ENCODE peak calls at places on chromosome 5, in ten cellular contexts. T is NCI-H1417; M is AG10803; S is aorta; G is epithelial cell of esophagus; B is uterus; X is activated CD8-positive, alpha-beta T cell treated with anti-CD3 and anti-CD28 coated beads, Interleukin-2, amount 10 ng/mL, durations not matched to agents 7 days and 5 days; V is stimulated activated CD4-positive, alpha-beta T cell treated with anti-CD3 and anti-CD28 coated beads, Interleukin-15, amount 100 ng/mL, for 24 hours; R is Kasumi-1; O is HFF-Myc. E is an unnamed sample.

GRCh38 chr5:65624025-65624569 is at the start of gene TRIM23:
- DNase-seq in T (peak), M (peak), S (peak), G (peak), B (peak), X (peak), V (peak), R (peak), O (peak), E (peak)

GRCh38 chr5:172691886-172692285 is 50.8 kb downstream of the NEURL1B start:
- DNase-seq in T (no peak), M (no peak), S (peak), G (no peak), B (no peak), X (no peak), V (no peak), R (no peak), O (no peak), E (no peak)

GRCh38 chr5:139725073-139725830 is 70.4 kb upstream of the PSD2 start:
- DNase-seq in T (no peak), M (peak), S (peak), G (no peak), B (peak), X (no peak), V (no peak), R (no peak), O (peak), E (peak)

GRCh38 chr5:125065736-125066135 is 319.3 kb upstream of the ZNF608 start:
- DNase-seq in T (no peak), M (no peak), S (no peak), G (no peak), B (no peak), X (no peak), V (no peak), R (no peak), O (no peak), E (no peak)

GRCh38 chr5:160651682-160652645 is 200.0 kb downstream of the ATP10B start:
- DNase-seq in T (peak), M (no peak), S (no peak), G (no peak), B (no peak), X (no peak), V (no peak), R (no peak), O (no peak), E (no peak)

GRCh38 chr5:159332800-159333563 is 2.7 kb upstream of the IL12B start:
- DNase-seq in T (no peak), M (no peak), S (no peak), G (no peak), B (no peak), X (no peak), V (no peak), R (no peak), O (no peak), E (no peak)

GRCh38 chr5:136811551-136811950 is 446.2 kb upstream of the TRPC7 start:
- DNase-seq in T (no peak), M (peak), S (no peak), G (peak), B (no peak), X (no peak), V (no peak), R (no peak), O (peak), E (peak)

GRCh38 chr5:40797273-40798011 is 732 bp downstream of the PRKAA1 start:
- DNase-seq in T (peak), M (peak), S (peak), G (peak), B (peak), X (peak), V (peak), R (peak), O (peak), E (peak)

GRCh38 chr5:120436996-120437395 is 27.1 kb upstream of the PRR16 start:
- DNase-seq in T (no peak), M (peak), S (no peak), G (no peak), B (no peak), X (no peak), V (no peak), R (no peak), O (no peak), E (peak)

GRCh38 chr5:139482050-139482889 is at the start of gene STING1:
- DNase-seq in T (peak), M (peak), S (peak), G (peak), B (peak), X (peak), V (peak), R (peak), O (peak), E (peak)

GRCh38 chr5:147485046-147485445 is 24.8 kb downstream of the DPYSL3 start:
- DNase-seq in T (no peak), M (peak), S (no peak), G (no peak), B (no peak), X (no peak), V (no peak), R (no peak), O (no peak), E (peak)

GRCh38 chr5:31113101-31113500 is 80.4 kb upstream of the CDH6 start:
- DNase-seq in T (no peak), M (peak), S (no peak), G (peak), B (no peak), X (no peak), V (no peak), R (no peak), O (no peak), E (peak)

GRCh38 chr5:77632526-77633268 is 5.8 kb downstream of the OTP start:
- DNase-seq in T (peak), M (no peak), S (no peak), G (peak), B (no peak), X (no peak), V (no peak), R (no peak), O (no peak), E (no peak)

GRCh38 chr5:56523779-56524178 is 290.6 kb upstream of the ANKRD55 start:
- DNase-seq in T (no peak), M (no peak), S (no peak), G (no peak), B (no peak), X (no peak), V (no peak), R (no peak), O (no peak), E (no peak)

GRCh38 chr5:115179068-115179958 is 9.6 kb upstream of the TRIM36 start:
- DNase-seq in T (no peak), M (no peak), S (peak), G (peak), B (peak), X (no peak), V (peak), R (no peak), O (no peak), E (no peak)

GRCh38 chr5:160357861-160358411 is 12.5 kb downstream of the C1QTNF2 start:
- DNase-seq in T (no peak), M (peak), S (no peak), G (no peak), B (peak), X (no peak), V (no peak), R (no peak), O (no peak), E (no peak)

GRCh38 chr5:126119894-126120442 is 303.2 kb upstream of the GRAMD2B start:
- DNase-seq in T (no peak), M (no peak), S (no peak), G (no peak), B (no peak), X (no peak), V (no peak), R (no peak), O (no peak), E (no peak)

GRCh38 chr5:77984587-77984986 is 208.4 kb upstream of the TBCA start:
- DNase-seq in T (peak), M (no peak), S (no peak), G (no peak), B (no peak), X (no peak), V (no peak), R (no peak), O (no peak), E (no peak)

GRCh38 chr5:172005708-172006377 is 595 bp downstream of the FBXW11 start:
- DNase-seq in T (peak), M (peak), S (peak), G (peak), B (peak), X (peak), V (peak), R (peak), O (no peak), E (peak)

GRCh38 chr5:58019614-58020013 is 440.3 kb downstream of the PLK2 start:
- DNase-seq in T (no peak), M (peak), S (peak), G (no peak), B (peak), X (no peak), V (no peak), R (no peak), O (no peak), E (no peak)

GRCh38 chr5:119032653-119033052 is 38.2 kb upstream of the DMXL1 start:
- DNase-seq in T (no peak), M (no peak), S (no peak), G (no peak), B (no peak), X (no peak), V (no peak), R (peak), O (no peak), E (no peak)

GRCh38 chr5:66252849-66253248 is 108.7 kb downstream of the SREK1 start:
- DNase-seq in T (no peak), M (no peak), S (no peak), G (no peak), B (no peak), X (no peak), V (no peak), R (no peak), O (no peak), E (no peak)

GRCh38 chr5:72015103-72015548 is 92.1 kb upstream of the MAP1B start:
- DNase-seq in T (peak), M (peak), S (no peak), G (peak), B (no peak), X (no peak), V (peak), R (no peak), O (peak), E (peak)

GRCh38 chr5:151338734-151339133 is 8.6 kb downstream of the SLC36A2 start:
- DNase-seq in T (no peak), M (no peak), S (no peak), G (no peak), B (no peak), X (no peak), V (no peak), R (no peak), O (no peak), E (no peak)

GRCh38 chr5:146675700-146676099 is 159.7 kb upstream of the GPR151 start:
- DNase-seq in T (peak), M (no peak), S (no peak), G (no peak), B (no peak), X (no peak), V (no peak), R (no peak), O (no peak), E (no peak)

GRCh38 chr5:174563899-174564298 is 160.5 kb upstream of the MSX2 start:
- DNase-seq in T (no peak), M (no peak), S (no peak), G (no peak), B (no peak), X (no peak), V (no peak), R (no peak), O (no peak), E (peak)

GRCh38 chr5:12174734-12175133 is 270.5 kb upstream of the CTNND2 start:
- DNase-seq in T (no peak), M (no peak), S (no peak), G (no peak), B (no peak), X (no peak), V (no peak), R (no peak), O (no peak), E (no peak)

GRCh38 chr5:112616812-112617547 is 120.7 kb upstream of the APC start:
- DNase-seq in T (no peak), M (peak), S (no peak), G (no peak), B (no peak), X (no peak), V (no peak), R (no peak), O (no peak), E (no peak)

GRCh38 chr5:176658007-176658599 is 10.8 kb downstream of the TSPAN17 start:
- DNase-seq in T (peak), M (peak), S (peak), G (peak), B (peak), X (peak), V (peak), R (peak), O (no peak), E (peak)